ENCODE peak calls at places on chromosomes 3 and 15, in four cellular contexts. One of them, this sample, is unnamed.

GRCh38 chr15:61137139-61137792 is 91.8 kb downstream of the RORA start:
- DNase-seq in SW480: no peak
- DNase-seq in mammary epithelial cell: no peak
- DNase-seq in effector memory CD4-positive, alpha-beta T cell: no peak
- DNase-seq in this sample: no peak

GRCh38 chr3:50316657-50317242 is 5.8 kb downstream of the HYAL2 start:
- DNase-seq in SW480: peak; percentile 95
- DNase-seq in mammary epithelial cell: peak; percentile 99
- DNase-seq in effector memory CD4-positive, alpha-beta T cell: peak; percentile 75
- DNase-seq in this sample: no peak

GRCh38 chr15:79332824-79333510 is 22.1 kb downstream of the TMED3 start:
- DNase-seq in SW480: no peak
- DNase-seq in effector memory CD4-positive, alpha-beta T cell: no peak
- DNase-seq in mammary epithelial cell: peak; percentile 33
- DNase-seq in this sample: no peak

GRCh38 chr15:75206803-75207617 is 5.3 kb downstream of the C15orf39 start:
- DNase-seq in mammary epithelial cell: no peak
- DNase-seq in effector memory CD4-positive, alpha-beta T cell: no peak
- DNase-seq in SW480: no peak
- DNase-seq in this sample: no peak

GRCh38 chr3:175726228-175726627 is 867.1 kb downstream of the NAALADL2 start:
- DNase-seq in mammary epithelial cell: no peak
- DNase-seq in effector memory CD4-positive, alpha-beta T cell: no peak
- DNase-seq in SW480: no peak
- DNase-seq in this sample: no peak

GRCh38 chr3:120488296-120488695 is 37.5 kb upstream of the FSTL1 start:
- DNase-seq in SW480: no peak
- DNase-seq in effector memory CD4-positive, alpha-beta T cell: no peak
- DNase-seq in mammary epithelial cell: no peak
- DNase-seq in this sample: no peak

GRCh38 chr15:70447927-70448698 is 315.2 kb downstream of the UACA start:
- DNase-seq in effector memory CD4-positive, alpha-beta T cell: no peak
- DNase-seq in SW480: no peak
- DNase-seq in mammary epithelial cell: no peak
- DNase-seq in this sample: no peak

GRCh38 chr15:40439461-40440299 is 1.1 kb upstream of the BAHD1 start:
- DNase-seq in SW480: peak; percentile 63
- DNase-seq in effector memory CD4-positive, alpha-beta T cell: no peak
- DNase-seq in mammary epithelial cell: peak; percentile 41
- DNase-seq in this sample: peak; percentile 69

GRCh38 chr15:34993877-34994276 is 5.8 kb upstream of the ZNF770 start:
- DNase-seq in SW480: no peak
- DNase-seq in effector memory CD4-positive, alpha-beta T cell: no peak
- DNase-seq in mammary epithelial cell: no peak
- DNase-seq in this sample: no peak

GRCh38 chr3:171459130-171459941 is 869 bp downstream of the TNIK start:
- DNase-seq in mammary epithelial cell: peak; percentile 50
- DNase-seq in effector memory CD4-positive, alpha-beta T cell: peak; percentile 56
- DNase-seq in SW480: peak; percentile 81
- DNase-seq in this sample: peak; percentile 45

GRCh38 chr3:127177226-127177625 is 15.7 kb upstream of the PRR23E start:
- DNase-seq in SW480: no peak
- DNase-seq in mammary epithelial cell: no peak
- DNase-seq in effector memory CD4-positive, alpha-beta T cell: no peak
- DNase-seq in this sample: no peak

GRCh38 chr15:69974321-69974720 is 123.4 kb downstream of the TLE3 start:
- DNase-seq in effector memory CD4-positive, alpha-beta T cell: no peak
- DNase-seq in SW480: no peak
- DNase-seq in mammary epithelial cell: no peak
- DNase-seq in this sample: no peak

This sample was measured in WTC11.